ENCODE peak calls at places on chromosomes 7 and 10, in six cellular contexts. W is tibial nerve, L is body of pancreas, S is IMR-90, M is A549, D is gastrocnemius medialis. X is an unnamed sample.

GRCh38 chr7:148787571-148788295 is 89.0 kb downstream of the CUL1 start:
- DNase-seq in W (no peak), L (no peak), S (no peak), M (no peak), D (no peak), X (no peak)

GRCh38 chr7:133778472-133778871 is 348.7 kb upstream of the LRGUK start:
- DNase-seq in W (no peak), L (no peak), S (no peak), M (no peak), D (no peak), X (no peak)

GRCh38 chr10:101126684-101127628 is 4.1 kb upstream of the TLX1 start:
- DNase-seq in W (no peak), L (no peak), S (no peak), M (no peak), D (no peak), X (no peak)

GRCh38 chr10:97234403-97234802 is 48.6 kb upstream of the SLIT1 start:
- DNase-seq in W (no peak), L (no peak), S (peak; percentile 64), M (peak; percentile 13), D (no peak), X (no peak)

GRCh38 chr10:4242561-4243035 is 457.6 kb upstream of the KLF6 start:
- DNase-seq in W (no peak), L (peak; percentile 23), S (peak; percentile 92), M (no peak), D (no peak), X (no peak)

GRCh38 chr10:128550045-128550444 is 423.8 kb upstream of the MKI67 start:
- DNase-seq in W (no peak), L (no peak), S (no peak), M (no peak), D (no peak), X (no peak)

GRCh38 chr7:135075716-135076115 is 72.2 kb upstream of the TMEM140 start:
- DNase-seq in W (no peak), L (no peak), S (no peak), M (no peak), D (no peak), X (no peak)

GRCh38 chr10:96596422-96597407 is 9.9 kb upstream of the TM9SF3 start:
- DNase-seq in W (no peak), L (no peak), S (no peak), M (no peak), D (no peak), X (no peak)

GRCh38 chr10:130924138-130924819 is 387.2 kb downstream of the TCERG1L start:
- DNase-seq in W (no peak), L (peak; percentile 30), S (no peak), M (no peak), D (no peak), X (no peak)

GRCh38 chr7:123645516-123645915 is 10.2 kb upstream of the LMOD2 start:
- DNase-seq in W (no peak), L (peak; percentile 39), S (no peak), M (no peak), D (peak; percentile 84), X (no peak)

GRCh38 chr10:71429929-71430328 is 33.2 kb downstream of the CDH23 start:
- DNase-seq in W (no peak), L (no peak), S (no peak), M (peak; percentile 35), D (no peak), X (no peak)

GRCh38 chr10:91935886-91936285 is 12.3 kb downstream of the BTAF1 start:
- DNase-seq in W (no peak), L (no peak), S (peak; percentile 13), M (no peak), D (no peak), X (no peak)

GRCh38 chr10:28120043-28120749 is 121.3 kb upstream of the ODAD2 start:
- DNase-seq in W (no peak), L (no peak), S (no peak), M (no peak), D (no peak), X (peak; percentile 30)

GRCh38 chr7:36473454-36474282 is 84.0 kb downstream of the ANLN start:
- DNase-seq in W (no peak), L (peak; percentile 82), S (no peak), M (peak; percentile 28), D (no peak), X (no peak)

GRCh38 chr7:140695381-140695780 is 1.1 kb upstream of the NDUFB2 start:
- DNase-seq in W (no peak), L (no peak), S (no peak), M (no peak), D (no peak), X (no peak)

GRCh38 chr7:28960071-28960840 is 2.1 kb upstream of the TRIL start:
- DNase-seq in W (no peak), L (no peak), S (no peak), M (no peak), D (no peak), X (no peak)

GRCh38 chr10:82453678-82454293 is 578.8 kb downstream of the NRG3 start:
- DNase-seq in W (no peak), L (no peak), S (no peak), M (no peak), D (no peak), X (no peak)

GRCh38 chr7:19144661-19145428 is at the start of gene FERD3L:
- DNase-seq in W (no peak), L (no peak), S (no peak), M (no peak), D (no peak), X (no peak)

GRCh38 chr7:144842377-144842851 is 6.6 kb upstream of the TPK1 start:
- DNase-seq in W (no peak), L (peak; percentile 41), S (no peak), M (no peak), D (peak; percentile 23), X (peak; percentile 51)

GRCh38 chr10:31133251-31133627 is 101.6 kb upstream of the ZNF438 start:
- DNase-seq in W (no peak), L (no peak), S (no peak), M (no peak), D (no peak), X (no peak)

GRCh38 chr7:2014391-2015241 is 218.1 kb downstream of the MAD1L1 start:
- DNase-seq in W (no peak), L (peak; percentile 4), S (no peak), M (no peak), D (peak; percentile 11), X (peak; percentile 72)

GRCh38 chr10:124745678-124746077 is 1.5 kb upstream of the FAM53B start:
- DNase-seq in W (no peak), L (no peak), S (peak; percentile 72), M (peak; percentile 49), D (no peak), X (peak; percentile 40)

GRCh38 chr10:77872151-77872946 is 54.2 kb downstream of the DLG5 start:
- DNase-seq in W (no peak), L (no peak), S (peak; percentile 31), M (no peak), D (peak; percentile 43), X (peak; percentile 79)

GRCh38 chr10:228366-228765 is 93.1 kb downstream of the ZMYND11 start:
- DNase-seq in W (no peak), L (no peak), S (no peak), M (no peak), D (no peak), X (no peak)

GRCh38 chr7:66110861-66111260 is 3.8 kb upstream of the CRCP start:
- DNase-seq in W (no peak), L (no peak), S (peak; percentile 95), M (peak; percentile 17), D (no peak), X (no peak)

GRCh38 chr7:66118603-66119002 is 4.0 kb downstream of the CRCP start:
- DNase-seq in W (no peak), L (no peak), S (no peak), M (no peak), D (no peak), X (no peak)

GRCh38 chr7:66119502-66119901 is 4.9 kb downstream of the CRCP start:
- DNase-seq in W (no peak), L (no peak), S (no peak), M (no peak), D (no peak), X (no peak)

GRCh38 chr7:66114743-66115727 is at the start of gene CRCP:
- DNase-seq in W (peak; percentile 55), L (peak; percentile 87), S (peak; percentile 70), M (peak; percentile 83), D (peak; percentile 78), X (peak; percentile 67)
- TF ChIP-seq POLR2A in W (peak; percentile 11), L (peak; percentile 84), S (peak; percentile 79), M (peak; percentile 76), D (peak; percentile 69), X (no peak)

DNA sequence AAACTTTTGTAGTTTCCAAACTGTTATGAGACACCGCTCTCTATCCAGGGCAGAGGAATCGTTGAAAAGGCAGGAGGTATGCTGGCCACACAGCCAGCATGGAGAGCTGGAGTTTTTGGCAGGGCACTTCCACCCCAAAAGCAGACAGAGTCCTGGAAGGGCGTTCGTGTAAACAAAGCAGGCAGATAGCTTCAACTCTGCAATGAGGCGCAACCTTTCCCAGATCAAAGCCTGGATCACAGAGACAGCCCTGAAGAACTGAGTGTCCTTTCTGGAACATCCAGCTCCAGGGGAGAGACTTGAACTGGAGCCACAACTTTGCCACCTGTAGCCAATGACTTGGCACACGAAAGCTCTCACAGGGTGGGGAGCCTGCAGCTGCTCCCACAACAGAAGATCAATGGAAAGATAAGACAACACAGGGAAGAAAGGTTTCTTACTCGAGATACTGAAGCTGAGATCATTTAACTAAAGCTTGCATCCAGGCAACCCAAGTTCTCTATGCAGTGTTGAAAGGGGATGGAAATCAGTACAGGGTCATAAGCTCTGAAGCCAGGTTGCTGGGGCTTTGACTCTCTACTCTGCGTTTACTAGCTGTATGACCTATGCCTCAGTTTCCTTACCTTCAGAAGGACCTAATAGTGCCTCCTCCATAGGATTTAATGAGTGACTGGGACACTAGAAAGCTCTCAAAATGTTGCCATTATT is 434.7 kb upstream of the NPVF start:
- DNase-seq in W (no peak), L (peak; percentile 21), S (no peak), M (no peak), D (peak; percentile 76), X (peak; percentile 51)
- H3K27ac ChIP-seq in W (no peak overlapping the region), L (no peak overlapping the region), S (no peak overlapping the region), M (no peak overlapping the region), D (peak overlapping the region; percentile 89), X (peak overlapping the region; percentile 54)

DNA sequence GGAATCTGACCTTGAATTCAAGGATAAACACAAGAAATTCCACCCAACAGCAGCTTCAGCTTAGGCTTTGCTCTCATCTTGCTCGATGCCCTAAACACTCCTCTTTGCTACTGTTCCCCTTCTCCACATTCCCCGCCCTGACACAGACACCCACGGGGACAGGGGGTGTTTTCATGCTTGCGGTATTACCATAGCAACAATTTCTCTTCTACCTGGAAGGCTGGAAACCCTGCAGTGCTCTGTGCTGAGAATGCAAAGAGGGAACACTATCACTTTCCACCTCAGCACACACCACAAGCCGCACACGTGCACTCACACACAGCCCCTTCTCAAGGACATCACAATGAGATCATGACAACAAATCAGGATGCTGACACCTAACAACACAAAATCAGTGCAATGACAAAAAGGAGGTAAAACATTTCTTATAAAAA is 81.5 kb downstream of the RNF216 start:
- DNase-seq in W (no peak), L (peak; percentile 43), S (peak; percentile 41), M (no peak), D (no peak), X (no peak)
- TF ChIP-seq POLR2A in W (no peak), L (no peak), S (no peak), M (no peak), D (no peak), X (no peak)

DNA sequence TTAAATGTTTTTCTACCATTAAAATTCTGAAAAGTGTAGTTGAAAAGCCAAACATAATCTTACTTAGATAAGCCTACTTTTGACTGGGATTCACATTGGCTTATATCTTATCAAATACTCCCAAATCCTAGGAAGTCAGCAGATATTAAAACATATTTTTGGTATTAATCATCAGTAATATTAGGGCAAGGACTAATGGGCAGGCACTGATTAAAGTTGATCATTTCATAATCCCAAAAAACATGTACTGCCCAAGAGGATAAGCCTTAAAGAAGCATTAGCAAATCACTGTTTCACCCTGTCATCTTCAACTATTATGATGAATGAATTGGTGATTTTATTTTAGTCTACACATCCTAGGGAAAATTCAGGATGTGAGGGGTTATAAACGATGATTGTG is 5.0 kb downstream of the CSTF2T start:
- DNase-seq in W (no peak), L (no peak), S (no peak), M (no peak), D (no peak), X (no peak)
- H3K27ac ChIP-seq in W (no peak overlapping the region), L (no peak overlapping the region), S (no peak overlapping the region), M (no peak overlapping the region), D (peak overlapping the region; percentile 16), X (no peak overlapping the region)